ENCODE peak calls at places on chromosomes 3 and 15, in ten cellular contexts. A is lower lobe of right lung, I is Daoy, K is left kidney, Q is posterior vena cava, H is stromal cell of bone marrow, V is heart left ventricle, J is GM06990, M is mucosa of gallbladder, U is lower leg skin. F is an unnamed sample.

GRCh38 chr3:3998140-3998977 is 199.1 kb downstream of the LRRN1 start:
- DNase-seq in A (no peak), I (no peak), K (peak), Q (no peak), H (no peak), V (no peak), J (peak), M (peak), U (no peak), F (peak)

GRCh38 chr3:149547954-149548728 is 73.6 kb downstream of the TM4SF4 start:
- DNase-seq in A (no peak), I (peak), K (peak), Q (no peak), H (peak), V (peak), J (no peak), M (peak), U (no peak), F (no peak)

GRCh38 chr15:91133511-91133910 is 33.5 kb downstream of the SV2B start:
- DNase-seq in A (no peak), I (no peak), K (peak), Q (no peak), H (no peak), V (no peak), J (no peak), M (no peak), U (peak), F (no peak)

GRCh38 chr3:55161256-55161655 is 233.4 kb upstream of the LRTM1 start:
- DNase-seq in A (no peak), I (no peak), K (no peak), Q (no peak), H (no peak), V (no peak), J (no peak), M (no peak), U (no peak), F (no peak)

GRCh38 chr3:186193534-186194450 is 84.9 kb upstream of the ETV5 start:
- DNase-seq in A (peak), I (no peak), K (peak), Q (no peak), H (no peak), V (peak), J (no peak), M (no peak), U (no peak), F (no peak)

GRCh38 chr3:38227989-38228388 is 37.6 kb upstream of the SLC22A13 start:
- DNase-seq in A (no peak), I (no peak), K (no peak), Q (no peak), H (peak), V (no peak), J (no peak), M (no peak), U (no peak), F (no peak)

GRCh38 chr3:138328341-138328740 is 1.3 kb downstream of the NME9 start:
- DNase-seq in A (no peak), I (no peak), K (no peak), Q (no peak), H (no peak), V (no peak), J (no peak), M (no peak), U (no peak), F (no peak)

GRCh38 chr3:49653636-49654035 is 20.5 kb upstream of the APEH start:
- DNase-seq in A (no peak), I (no peak), K (peak), Q (no peak), H (no peak), V (no peak), J (no peak), M (no peak), U (no peak), F (no peak)

GRCh38 chr3:184240384-184241140 is 8.2 kb downstream of the ALG3 start:
- DNase-seq in A (peak), I (no peak), K (peak), Q (no peak), H (no peak), V (no peak), J (no peak), M (no peak), U (no peak), F (no peak)

GRCh38 chr3:179401561-179401960 is 49.7 kb downstream of the GNB4 start:
- DNase-seq in A (no peak), I (no peak), K (no peak), Q (no peak), H (no peak), V (no peak), J (no peak), M (no peak), U (no peak), F (no peak)

GRCh38 chr3:71095511-71096305 is 487.8 kb downstream of the FOXP1 start:
- DNase-seq in A (no peak), I (no peak), K (no peak), Q (no peak), H (no peak), V (no peak), J (no peak), M (no peak), U (no peak), F (no peak)

GRCh38 chr15:70726753-70727152 is 36.6 kb downstream of the UACA start:
- DNase-seq in A (no peak), I (no peak), K (peak), Q (no peak), H (no peak), V (no peak), J (no peak), M (no peak), U (no peak), F (no peak)

GRCh38 chr15:41502787-41503668 is 9.4 kb downstream of the ITPKA start:
- DNase-seq in A (no peak), I (no peak), K (peak), Q (no peak), H (no peak), V (no peak), J (no peak), M (no peak), U (no peak), F (no peak)

GRCh38 chr3:158107508-158108095 is 1.4 kb upstream of the SHOX2 start:
- DNase-seq in A (no peak), I (no peak), K (peak), Q (no peak), H (no peak), V (no peak), J (no peak), M (no peak), U (no peak), F (no peak)

GRCh38 chr3:160448845-160449659 is 534 bp downstream of the TRIM59 start:
- DNase-seq in A (no peak), I (no peak), K (peak), Q (no peak), H (no peak), V (peak), J (no peak), M (no peak), U (no peak), F (no peak)

GRCh38 chr3:105222568-105223093 is 144.1 kb upstream of the ALCAM start:
- DNase-seq in A (no peak), I (no peak), K (no peak), Q (no peak), H (no peak), V (no peak), J (no peak), M (no peak), U (no peak), F (peak)

GRCh38 chr15:74631935-74632560 is 16.4 kb downstream of the CLK3 start:
- DNase-seq in A (no peak), I (peak), K (peak), Q (peak), H (no peak), V (peak), J (no peak), M (peak), U (no peak), F (peak)

GRCh38 chr15:38263996-38264395 is 11.4 kb downstream of the SPRED1 start:
- DNase-seq in A (no peak), I (no peak), K (no peak), Q (no peak), H (no peak), V (no peak), J (no peak), M (no peak), U (no peak), F (no peak)

GRCh38 chr3:4584537-4585249 is 91.5 kb downstream of the ITPR1 start:
- DNase-seq in A (no peak), I (peak), K (peak), Q (no peak), H (peak), V (peak), J (peak), M (peak), U (no peak), F (no peak)

GRCh38 chr15:64686130-64686735 is 89.2 kb downstream of the RBPMS2 start:
- DNase-seq in A (no peak), I (peak), K (peak), Q (no peak), H (peak), V (no peak), J (no peak), M (no peak), U (no peak), F (peak)

GRCh38 chr15:99055555-99056134 is 48.1 kb upstream of the PGPEP1L start:
- DNase-seq in A (no peak), I (no peak), K (no peak), Q (no peak), H (no peak), V (no peak), J (no peak), M (no peak), U (no peak), F (no peak)

GRCh38 chr15:32668942-32669341 is 27.4 kb downstream of the SCG5 start:
- DNase-seq in A (no peak), I (no peak), K (no peak), Q (no peak), H (no peak), V (no peak), J (no peak), M (no peak), U (no peak), F (no peak)

GRCh38 chr15:56496635-56497034 is 31.7 kb upstream of the MNS1 start:
- DNase-seq in A (no peak), I (peak), K (peak), Q (no peak), H (peak), V (no peak), J (no peak), M (no peak), U (no peak), F (peak)

GRCh38 chr3:117278424-117279190 is 569.0 kb downstream of the TUSC7 start:
- DNase-seq in A (no peak), I (peak), K (peak), Q (no peak), H (peak), V (no peak), J (no peak), M (peak), U (no peak), F (no peak)

GRCh38 chr15:56208641-56209155 is 35.0 kb downstream of the RFX7 start:
- DNase-seq in A (no peak), I (no peak), K (no peak), Q (no peak), H (peak), V (no peak), J (no peak), M (no peak), U (no peak), F (no peak)

GRCh38 chr15:77838061-77838460 is 205.3 kb upstream of the LINGO1 start:
- DNase-seq in A (peak), I (peak), K (no peak), Q (peak), H (no peak), V (no peak), J (no peak), M (no peak), U (no peak), F (no peak)

GRCh38 chr15:39454189-39454986 is 126.5 kb upstream of the THBS1 start:
- DNase-seq in A (no peak), I (no peak), K (peak), Q (no peak), H (no peak), V (no peak), J (no peak), M (no peak), U (no peak), F (peak)